ENCODE peak calls at places on chromosomes 5 and 9, in five cellular contexts. P is GM23338, U is psoas muscle, S is HFFc6, V is HCT116. C is an unnamed sample.

GRCh38 chr5:55991768-55992486 is 2.8 kb downstream of the IL6ST start:
- DNase-seq in U (no peak), S (peak; percentile 39), V (no peak), P (no peak), C (no peak)

GRCh38 chr5:151158287-151158661 is 695 bp upstream of the ANXA6 start:
- DNase-seq in V (peak; percentile 23), S (no peak), P (peak; percentile 64), U (no peak), C (no peak)

GRCh38 chr5:80346055-80346454 is 26.3 kb downstream of the SPZ1 start:
- DNase-seq in P (peak; percentile 77), S (peak; percentile 4), V (peak; percentile 48), U (no peak), C (peak; percentile 34)

GRCh38 chr5:157324237-157324636 is 58.3 kb downstream of the CYFIP2 start:
- DNase-seq in V (no peak), U (no peak), P (peak; percentile 64), S (no peak), C (peak; percentile 30)

GRCh38 chr5:76403963-76404693 is 1.0 kb downstream of the IQGAP2 start:
- DNase-seq in S (no peak), V (no peak), P (peak; percentile 93), U (peak; percentile 53), C (peak; percentile 28)

GRCh38 chr9:81395301-81396054 is 293.9 kb downstream of the TLE1 start:
- DNase-seq in P (no peak), V (no peak), S (no peak), U (no peak), C (no peak)

GRCh38 chr5:16457853-16458252 is 7.7 kb downstream of the ZNF622 start:
- DNase-seq in P (no peak), U (no peak), S (no peak), V (no peak), C (no peak)

GRCh38 chr5:59358497-59358896 is 535.0 kb downstream of the PDE4D start:
- DNase-seq in U (peak; percentile 58), V (no peak), P (peak; percentile 36), S (no peak), C (no peak)

GRCh38 chr5:81856948-81857928 is 106.3 kb upstream of the SSBP2 start:
- DNase-seq in V (no peak), S (no peak), P (peak; percentile 69), U (peak; percentile 92), C (peak; percentile 46)

GRCh38 chr5:5886812-5887486 is 464.5 kb downstream of the ICE1 start:
- DNase-seq in V (no peak), S (no peak), U (peak; percentile 60), P (peak; percentile 73), C (peak; percentile 76)

GRCh38 chr5:176818391-176819098 is 8.2 kb downstream of the UNC5A start:
- DNase-seq in V (peak; percentile 40), U (no peak), S (no peak), P (no peak), C (no peak)
- TF ChIP-seq CTCF in V (no peak), U (no peak), S (peak; percentile 11), P (no peak), C (no peak)

DNA sequence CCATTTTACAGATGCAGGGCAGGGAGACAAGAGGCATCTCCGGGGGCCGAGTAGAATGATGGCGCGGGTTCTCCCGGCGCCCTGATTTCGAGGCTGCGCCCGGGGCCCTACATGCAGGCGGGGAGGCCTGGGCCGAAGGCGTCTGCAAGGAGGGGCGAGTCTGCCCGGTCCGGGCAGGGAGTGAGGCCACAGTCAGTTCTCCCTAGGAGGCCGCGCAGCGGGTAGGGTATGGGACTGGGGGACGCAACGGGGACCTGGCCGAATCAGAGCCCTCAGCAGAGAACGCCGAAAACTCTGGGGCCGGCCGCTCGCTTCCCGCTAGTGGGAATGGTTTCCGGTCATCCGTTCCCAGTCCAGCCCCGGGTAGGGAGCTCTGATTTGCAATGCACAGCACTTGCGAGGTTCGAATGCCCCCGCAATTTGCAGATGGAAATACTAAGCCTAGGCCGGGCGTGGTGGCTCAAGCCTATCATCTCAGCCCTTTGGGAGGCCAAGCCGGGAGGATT is 6.4 kb downstream of the TLX3 start:
- DNase-seq in P (peak; percentile 59), U (no peak), S (no peak), V (no peak), C (no peak)
- TF ChIP-seq CTCF in P (no peak), U (no peak), S (no peak), V (no peak), C (no peak)

GRCh38 chr9:136626740-136627642 is 35.7 kb upstream of the EGFL7 start:
- DNase-seq in V (no peak), U (no peak), S (no peak), P (no peak), C (peak; percentile 8)
- TF ChIP-seq CTCF in V (no peak), U (no peak), S (peak; percentile 25), P (peak; percentile 7), C (peak; percentile 18)

DNA sequence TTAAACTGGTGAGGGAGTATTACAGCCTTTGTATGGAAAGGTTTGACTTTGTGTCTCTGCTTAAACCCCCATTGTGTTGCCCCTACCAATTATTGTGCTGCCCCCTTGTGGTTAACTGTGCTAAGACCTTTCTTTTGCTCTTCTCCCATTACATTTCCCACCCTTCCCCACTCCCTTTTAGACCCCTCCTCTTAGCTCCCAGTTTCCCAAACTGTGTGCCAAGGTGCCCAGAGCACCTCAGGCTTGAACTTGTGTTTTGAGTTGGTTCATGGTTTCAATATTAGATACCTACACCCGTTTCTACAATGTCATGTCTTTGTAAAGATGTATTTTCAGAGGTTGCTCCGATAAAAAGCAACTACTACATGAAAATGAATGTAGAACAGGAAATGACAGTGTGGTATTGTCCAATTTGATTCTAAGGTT is 2.9 kb downstream of the JAK2 start:
- DNase-seq in P (peak; percentile 96), U (no peak), S (peak; percentile 26), V (peak; percentile 48), C (peak; percentile 74)
- TF ChIP-seq CTCF in P (peak; percentile 91), U (peak; percentile 71), S (peak; percentile 93), V (peak; percentile 64), C (peak; percentile 77)

DNA sequence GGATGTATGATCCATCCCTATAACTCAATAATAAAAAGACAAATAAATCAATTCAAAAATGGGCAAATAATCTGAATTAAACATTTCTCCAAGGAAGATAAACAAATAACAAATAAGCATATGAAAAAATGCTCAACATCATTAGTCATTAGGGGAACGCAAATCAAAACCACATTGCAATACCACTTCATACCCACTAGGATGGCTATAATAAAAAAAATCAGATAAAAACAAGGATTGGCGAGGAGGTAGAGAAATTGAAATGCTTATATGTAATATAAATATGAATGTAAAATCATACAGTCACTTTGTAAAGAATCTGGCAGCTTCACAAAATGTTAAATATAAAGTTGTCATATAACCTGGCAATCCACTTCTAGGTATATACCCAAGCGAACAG is 52.3 kb upstream of the TBCA start:
- DNase-seq in P (no peak), V (no peak), S (no peak), U (no peak), C (no peak)
- TF ChIP-seq CTCF in P (no peak), V (no peak), S (peak; percentile 67), U (no peak), C (peak; percentile 65)

GRCh38 chr5:112707187-112708179 is 30.2 kb upstream of the APC start:
- DNase-seq in P (peak; percentile 99), V (peak; percentile 96), S (peak; percentile 99), U (peak; percentile 99), C (peak; percentile 94)
- TF ChIP-seq CTCF in P (no peak), V (no peak), S (peak; percentile 33), U (peak; percentile 6), C (no peak)

C was measured in endothelial cell.